ENCODE peak calls at places on chromosomes 16 and 17, in six cellular contexts. Y, D, B, P, W and T are unnamed samples.

GRCh38 chr17:64291268-64291851 is 28.3 kb upstream of the TEX2 start:
- DNase-seq in Y (peak), D (peak), B (no peak), P (no peak), W (no peak), T (no peak)

GRCh38 chr17:67377727-67378443 is 804 bp downstream of the PITPNC1 start:
- DNase-seq in Y (peak), D (peak), B (peak), P (peak), W (no peak), T (no peak)

GRCh38 chr17:71963341-71963740 is 157.5 kb upstream of the SOX9 start:
- DNase-seq in Y (no peak), D (no peak), B (no peak), P (no peak), W (no peak), T (no peak)

GRCh38 chr17:48261297-48261880 is 153.8 kb downstream of the SNX11 start:
- DNase-seq in Y (peak), D (peak), B (no peak), P (no peak), W (no peak), T (no peak)

GRCh38 chr17:11404431-11404830 is 163.4 kb downstream of the SHISA6 start:
- DNase-seq in Y (no peak), D (peak), B (no peak), P (no peak), W (no peak), T (no peak)

GRCh38 chr16:31360296-31360695 is 5.3 kb downstream of the ITGAX start:
- DNase-seq in Y (no peak), D (no peak), B (no peak), P (no peak), W (no peak), T (no peak)

GRCh38 chr17:71287246-71287828 is 833.5 kb upstream of the SOX9 start:
- DNase-seq in Y (no peak), D (no peak), B (peak), P (no peak), W (no peak), T (peak)

GRCh38 chr16:84109598-84110325 is 7.0 kb downstream of the MBTPS1 start:
- DNase-seq in Y (no peak), D (no peak), B (no peak), P (no peak), W (no peak), T (no peak)

GRCh38 chr16:25163683-25164082 is 52.1 kb downstream of the LCMT1 start:
- DNase-seq in Y (no peak), D (no peak), B (no peak), P (no peak), W (no peak), T (no peak)

GRCh38 chr17:41528959-41529353 is 848 bp upstream of the KRT19 start:
- DNase-seq in Y (no peak), D (no peak), B (no peak), P (no peak), W (no peak), T (no peak)

GRCh38 chr17:43702636-43703035 is 40.9 kb upstream of the MEOX1 start:
- DNase-seq in Y (peak), D (peak), B (no peak), P (no peak), W (no peak), T (no peak)

GRCh38 chr16:24409045-24409444 is 130.3 kb upstream of the RBBP6 start:
- DNase-seq in Y (no peak), D (peak), B (no peak), P (no peak), W (no peak), T (no peak)

GRCh38 chr17:49045376-49045775 is 48.2 kb downstream of the IGF2BP1 start:
- DNase-seq in Y (peak), D (no peak), B (no peak), P (no peak), W (no peak), T (no peak)

GRCh38 chr16:57949013-57949412 is 21.9 kb downstream of the CNGB1 start:
- DNase-seq in Y (no peak), D (no peak), B (no peak), P (no peak), W (no peak), T (no peak)

GRCh38 chr17:73343168-73343634 is 31.4 kb upstream of the CDC42EP4 start:
- DNase-seq in Y (peak), D (peak), B (peak), P (peak), W (peak), T (no peak)
- H3K4me3 ChIP-seq in Y (peak), D (no peak), B (no peak), P (no peak), W (peak), T (no peak)

DNA sequence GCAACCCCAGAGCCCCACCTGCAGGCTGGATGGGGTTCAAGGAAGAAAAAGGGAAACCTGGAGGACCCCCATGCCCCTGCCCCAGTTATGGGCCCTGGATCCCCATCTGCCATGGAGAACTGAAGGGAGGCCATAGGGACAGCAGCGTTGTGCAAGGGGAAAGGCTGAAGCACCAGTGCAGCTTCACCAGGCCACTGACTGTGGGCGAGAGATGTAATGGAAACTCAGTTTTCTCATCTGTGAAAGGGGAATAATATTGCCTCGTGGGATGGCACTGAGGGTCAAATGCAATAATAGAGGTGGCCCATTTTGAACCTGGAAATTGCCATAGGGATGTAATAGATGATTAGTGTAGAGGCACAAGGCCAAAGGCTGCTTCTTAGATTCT is 9.9 kb upstream of the TSPOAP1 start:
- DNase-seq in Y (no peak), D (no peak), B (peak), P (no peak), W (no peak), T (no peak)
- H3K4me3 ChIP-seq in Y (no peak), D (no peak), B (no peak), P (no peak), W (no peak), T (no peak)

DNA sequence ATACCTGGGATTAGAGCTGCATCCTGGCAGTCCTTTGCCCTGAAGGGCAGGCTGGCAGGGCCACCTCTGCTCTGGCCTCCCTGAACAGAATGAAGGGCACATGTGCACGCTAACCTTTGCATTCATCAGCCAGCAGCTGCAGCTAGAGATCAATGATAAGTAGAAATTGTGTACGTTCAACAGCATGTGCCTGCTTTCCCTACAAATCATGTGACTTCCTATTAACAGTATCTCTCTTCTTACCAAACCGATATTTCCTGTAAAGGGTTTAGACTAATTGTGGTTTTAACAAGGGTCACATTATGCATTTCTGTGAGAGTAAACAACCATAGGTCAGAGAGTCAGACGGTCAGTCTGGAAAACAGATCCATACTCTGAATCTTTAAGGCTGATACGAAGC is 219.5 kb downstream of the MAF start:
- DNase-seq in Y (no peak), D (no peak), B (no peak), P (no peak), W (no peak), T (no peak)
- H3K4me3 ChIP-seq in Y (no peak), D (no peak), B (no peak), P (no peak), W (no peak), T (no peak)

GRCh38 chr16:81450783-81451491 is 6.3 kb downstream of the CMIP start:
- DNase-seq in Y (no peak), D (no peak), B (no peak), P (no peak), W (no peak), T (no peak)

GRCh38 chr16:81448154-81449131 is 3.8 kb downstream of the CMIP start:
- DNase-seq in Y (no peak), D (no peak), B (no peak), P (no peak), W (no peak), T (no peak)

GRCh38 chr16:81447383-81448101 is 2.9 kb downstream of the CMIP start:
- DNase-seq in Y (no peak), D (no peak), B (no peak), P (peak), W (no peak), T (no peak)

GRCh38 chr16:81449899-81450608 is 5.4 kb downstream of the CMIP start:
- DNase-seq in Y (no peak), D (no peak), B (no peak), P (no peak), W (no peak), T (no peak)

DNA sequence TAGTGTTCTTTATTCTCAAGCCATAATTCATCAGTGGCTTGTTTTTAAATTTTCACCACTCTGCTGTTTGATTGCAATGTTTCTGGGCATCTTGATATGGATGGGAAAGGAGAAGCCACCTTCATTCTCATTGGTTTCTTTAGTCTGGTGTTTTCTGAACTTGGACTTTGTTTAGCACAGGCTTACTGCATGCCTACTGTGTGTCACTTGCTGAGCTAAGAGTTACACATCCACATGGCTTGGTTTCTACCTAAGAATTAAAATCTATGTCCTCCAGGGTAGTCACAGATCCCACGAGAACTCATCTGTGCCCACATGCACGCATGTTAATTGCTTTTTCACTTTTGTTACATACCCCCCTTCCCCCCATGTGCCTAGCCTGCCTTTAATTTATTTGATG is 4.6 kb downstream of the CMIP start:
- DNase-seq in Y (no peak), D (no peak), B (no peak), P (no peak), W (no peak), T (no peak)
- H3K4me3 ChIP-seq in Y (no peak), D (no peak), B (no peak), P (no peak), W (no peak), T (no peak)

GRCh38 chr17:17303847-17304490 is 796 bp downstream of the NT5M start:
- DNase-seq in Y (no peak), D (no peak), B (no peak), P (no peak), W (no peak), T (no peak)
- H3K4me3 ChIP-seq in Y (peak), D (peak), B (peak), P (peak), W (peak), T (peak)

GRCh38 chr16:21644674-21645073 is 7.7 kb downstream of the IGSF6 start:
- DNase-seq in Y (no peak), D (no peak), B (no peak), P (no peak), W (no peak), T (no peak)
- H3K4me3 ChIP-seq in Y (no peak), D (no peak), B (no peak), P (no peak), W (no peak), T (no peak)

GRCh38 chr17:2397247-2398171 is 3.4 kb downstream of the MNT start:
- DNase-seq in Y (no peak), D (no peak), B (no peak), P (no peak), W (no peak), T (no peak)
- H3K4me3 ChIP-seq in Y (peak), D (peak), B (no peak), P (peak), W (peak), T (peak)

GRCh38 chr16:56684926-56685590 is 2.8 kb downstream of the MT1X start:
- DNase-seq in Y (no peak), D (no peak), B (no peak), P (peak), W (no peak), T (no peak)
- H3K4me3 ChIP-seq in Y (no peak), D (no peak), B (no peak), P (peak), W (no peak), T (no peak)

DNA sequence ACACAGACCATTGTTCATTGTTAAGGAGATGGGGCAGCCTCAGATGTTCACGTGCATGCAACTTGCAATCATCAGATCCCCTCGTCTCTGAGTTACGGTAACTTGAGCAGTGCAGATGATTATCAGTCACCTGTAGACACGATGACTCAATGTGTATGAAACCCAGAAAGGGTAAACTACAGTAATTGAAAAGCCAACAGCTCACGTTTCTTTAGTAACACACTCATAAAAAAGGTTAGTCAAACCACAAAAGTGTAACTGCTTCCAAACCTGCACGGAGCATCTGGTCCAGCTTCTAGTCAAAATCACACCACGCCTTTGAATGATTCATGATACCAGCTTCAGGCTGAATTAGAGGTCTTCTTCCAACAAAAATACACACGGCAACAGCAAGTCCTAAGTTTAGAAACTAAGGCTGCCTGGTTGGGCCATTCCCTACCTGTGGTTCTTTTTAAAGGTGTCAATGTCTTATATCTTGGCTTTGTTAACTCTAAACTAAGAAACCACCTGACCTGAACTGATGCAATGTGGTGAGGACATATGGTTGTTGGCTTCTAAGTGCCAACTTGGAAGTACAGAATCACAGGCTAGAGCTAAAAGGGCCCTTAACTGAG is 32.3 kb downstream of the GRB7 start:
- DNase-seq in Y (peak), D (no peak), B (no peak), P (no peak), W (no peak), T (peak)
- H3K4me3 ChIP-seq in Y (no peak), D (no peak), B (no peak), P (no peak), W (no peak), T (no peak)